ENCODE peak calls at places on chromosomes 5 and 9, in four cellular contexts. One of them, this sample, is unnamed.

GRCh38 chr9:100590481-100590880 is 12.6 kb downstream of the CAVIN4 start:
- DNase-seq in GM12878: no peak
- DNase-seq in K562: no peak
- DNase-seq in GM12891: no peak
- DNase-seq in this sample: no peak

GRCh38 chr9:89951671-89952070 is 346.9 kb downstream of the GADD45G start:
- DNase-seq in GM12878: no peak
- DNase-seq in K562: no peak
- DNase-seq in GM12891: no peak
- DNase-seq in this sample: no peak

GRCh38 chr5:149450199-149450598 is 71.1 kb upstream of the IL17B start:
- DNase-seq in GM12878: no peak
- DNase-seq in GM12891: no peak
- DNase-seq in K562: no peak
- DNase-seq in this sample: no peak

GRCh38 chr9:91148306-91148705 is 213.4 kb downstream of the AUH start:
- DNase-seq in GM12878: no peak
- DNase-seq in K562: no peak
- DNase-seq in GM12891: no peak
- DNase-seq in this sample: no peak

GRCh38 chr9:104817437-104817836 is 53.5 kb downstream of the NIPSNAP3B start:
- DNase-seq in GM12891: no peak
- DNase-seq in GM12878: no peak
- DNase-seq in K562: no peak
- DNase-seq in this sample: no peak

GRCh38 chr5:138986186-138986775 is 111.1 kb upstream of the LRRTM2 start:
- DNase-seq in GM12891: no peak
- DNase-seq in GM12878: no peak
- DNase-seq in K562: no peak
- DNase-seq in this sample: no peak

GRCh38 chr5:32360906-32361305 is 48.2 kb upstream of the MTMR12 start:
- DNase-seq in GM12878: no peak
- DNase-seq in K562: no peak
- DNase-seq in GM12891: no peak
- DNase-seq in this sample: no peak

GRCh38 chr5:104977530-104977929 is 1414.9 kb upstream of the NUDT12 start:
- DNase-seq in GM12878: no peak
- DNase-seq in K562: no peak
- DNase-seq in GM12891: no peak
- DNase-seq in this sample: no peak

GRCh38 chr5:100479079-100479688 is 56.0 kb upstream of the FAM174A start:
- DNase-seq in K562: peak
- DNase-seq in GM12891: no peak
- DNase-seq in GM12878: peak
- DNase-seq in this sample: no peak

GRCh38 chr5:1217596-1218206 is 7.5 kb upstream of the SLC6A18 start:
- DNase-seq in GM12878: no peak
- DNase-seq in K562: no peak
- DNase-seq in GM12891: no peak
- DNase-seq in this sample: no peak

GRCh38 chr5:98099448-98100105 is 673.9 kb upstream of the RGMB start:
- DNase-seq in GM12891: no peak
- DNase-seq in GM12878: no peak
- DNase-seq in K562: no peak
- DNase-seq in this sample: no peak

GRCh38 chr5:151684690-151685361 is 1.9 kb downstream of the SPARC start:
- DNase-seq in GM12878: no peak
- DNase-seq in GM12891: no peak
- DNase-seq in K562: no peak
- DNase-seq in this sample: no peak

GRCh38 chr5:8829322-8830029 is 716.4 kb downstream of the SEMA5A start:
- DNase-seq in K562: no peak
- DNase-seq in GM12878: no peak
- DNase-seq in GM12891: no peak
- DNase-seq in this sample: no peak

GRCh38 chr5:72013741-72014703 is 93.3 kb upstream of the MAP1B start:
- DNase-seq in K562: no peak
- DNase-seq in GM12891: no peak
- DNase-seq in GM12878: no peak
- DNase-seq in this sample: no peak

GRCh38 chr5:53326420-53327153 is 153.8 kb upstream of the FST start:
- DNase-seq in GM12891: no peak
- DNase-seq in K562: no peak
- DNase-seq in GM12878: no peak
- DNase-seq in this sample: no peak

GRCh38 chr9:18343799-18344198 is 130.2 kb upstream of the ADAMTSL1 start:
- DNase-seq in GM12878: no peak
- DNase-seq in GM12891: no peak
- DNase-seq in K562: no peak
- DNase-seq in this sample: peak

GRCh38 chr5:11528720-11529119 is 375.5 kb downstream of the CTNND2 start:
- DNase-seq in GM12891: no peak
- DNase-seq in GM12878: no peak
- DNase-seq in K562: no peak
- DNase-seq in this sample: no peak

GRCh38 chr9:277595-278330 is 63.1 kb downstream of the DOCK8 start:
- DNase-seq in K562: no peak
- DNase-seq in GM12891: no peak
- DNase-seq in GM12878: no peak
- DNase-seq in this sample: no peak

GRCh38 chr5:174589599-174589998 is 134.8 kb upstream of the MSX2 start:
- DNase-seq in GM12891: no peak
- DNase-seq in GM12878: no peak
- DNase-seq in K562: peak
- DNase-seq in this sample: no peak

GRCh38 chr5:95440825-95441224 is 49.7 kb downstream of the FAM81B start:
- DNase-seq in GM12891: no peak
- DNase-seq in GM12878: no peak
- DNase-seq in K562: no peak
- DNase-seq in this sample: no peak

GRCh38 chr5:132971483-132972435 is 8.3 kb upstream of the AFF4 start:
- DNase-seq in GM12891: no peak
- DNase-seq in K562: peak
- DNase-seq in GM12878: no peak
- DNase-seq in this sample: no peak

GRCh38 chr5:8695902-8696301 is 827.0 kb downstream of the MTRR start:
- DNase-seq in GM12891: no peak
- DNase-seq in K562: no peak
- DNase-seq in GM12878: no peak
- DNase-seq in this sample: no peak

GRCh38 chr9:74985041-74985440 is 32.3 kb upstream of the C9orf40 start:
- DNase-seq in K562: no peak
- DNase-seq in GM12878: no peak
- DNase-seq in GM12891: no peak
- DNase-seq in this sample: no peak

GRCh38 chr5:178322736-178323540 is 90.3 kb upstream of the PHYKPL start:
- DNase-seq in GM12878: no peak
- DNase-seq in K562: no peak
- DNase-seq in GM12891: no peak
- DNase-seq in this sample: no peak

GRCh38 chr5:36599986-36600779 is 6.2 kb upstream of the SLC1A3 start:
- DNase-seq in GM12878: no peak
- DNase-seq in K562: no peak
- DNase-seq in GM12891: no peak
- DNase-seq in this sample: no peak

DNA sequence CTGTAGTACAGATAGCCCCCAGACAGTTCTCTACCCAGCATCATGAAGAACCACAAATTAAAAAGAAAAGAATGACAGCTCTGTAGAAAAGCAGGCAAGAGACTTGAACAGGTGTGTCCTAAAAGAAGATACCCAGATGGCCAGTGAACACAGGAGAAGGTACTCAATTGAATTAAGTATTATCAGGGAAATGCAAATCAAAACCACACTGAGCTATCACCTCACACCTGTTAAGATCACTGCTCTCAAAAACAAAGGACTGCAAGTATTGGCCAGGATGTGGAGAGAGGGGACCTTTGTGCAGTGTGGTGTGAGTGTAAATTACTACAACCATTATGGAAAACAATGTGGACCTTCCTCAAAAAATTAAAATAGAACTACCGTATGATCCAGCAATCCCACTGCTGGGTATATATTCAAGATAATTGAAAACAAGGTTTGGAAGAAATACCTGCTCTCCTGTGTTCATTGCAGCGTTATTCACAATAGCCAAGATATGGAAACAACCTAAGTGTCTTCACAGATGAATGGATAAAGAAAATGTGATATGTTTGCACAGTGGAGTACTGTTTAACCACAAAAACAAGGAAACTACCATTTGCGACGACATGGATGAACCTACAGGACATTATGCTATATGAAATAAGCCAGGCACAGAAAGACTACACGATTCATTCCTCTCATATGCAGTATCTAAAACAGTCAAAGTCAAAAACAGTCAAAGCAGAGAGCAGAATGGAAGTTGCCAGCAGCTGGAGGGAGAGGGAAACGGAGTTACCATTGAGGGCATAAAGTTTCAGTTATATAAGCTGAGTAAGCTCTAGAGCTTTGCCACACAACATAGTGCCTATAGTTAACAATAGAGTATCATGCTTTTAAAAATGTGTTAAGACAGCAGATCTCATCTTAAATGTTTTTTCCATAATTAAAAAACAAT is 102.6 kb downstream of the WNK2 start:
- DNase-seq in GM12891: no peak
- DNase-seq in K562: no peak
- DNase-seq in GM12878: no peak
- DNase-seq in this sample: no peak
- TF ChIP-seq SPI1 in GM12891: no peak
- TF ChIP-seq SPI1 in K562: no peak
- TF ChIP-seq SPI1 in GM12878: no peak
- TF ChIP-seq SPI1 in this sample: no peak

GRCh38 chr9:107784235-107784958 is 294.8 kb upstream of the KLF4 start:
- DNase-seq in K562: peak
- DNase-seq in GM12891: no peak
- DNase-seq in GM12878: no peak
- DNase-seq in this sample: no peak
- TF ChIP-seq SPI1 in K562: no peak
- TF ChIP-seq SPI1 in GM12891: no peak
- TF ChIP-seq SPI1 in GM12878: no peak
- TF ChIP-seq SPI1 in this sample: no peak

GRCh38 chr9:35179347-35180271 is 17.8 kb downstream of the UNC13B start:
- DNase-seq in GM12878: no peak
- DNase-seq in GM12891: no peak
- DNase-seq in K562: no peak
- DNase-seq in this sample: no peak
- TF ChIP-seq SPI1 in GM12878: no peak
- TF ChIP-seq SPI1 in GM12891: no peak
- TF ChIP-seq SPI1 in K562: no peak
- TF ChIP-seq SPI1 in this sample: no peak

GRCh38 chr5:141001466-141001853 is 35.2 kb downstream of the PCDHAC2 start:
- DNase-seq in GM12878: no peak
- DNase-seq in GM12891: no peak
- DNase-seq in K562: no peak
- DNase-seq in this sample: no peak

GRCh38 chr5:140996055-140996454 is 29.8 kb downstream of the PCDHAC2 start:
- DNase-seq in GM12891: no peak
- DNase-seq in GM12878: no peak
- DNase-seq in K562: no peak
- DNase-seq in this sample: no peak

GRCh38 chr5:141001854-141002666 is 35.8 kb downstream of the PCDHAC2 start:
- DNase-seq in GM12891: no peak
- DNase-seq in GM12878: no peak
- DNase-seq in K562: no peak
- DNase-seq in this sample: no peak

GRCh38 chr5:141002667-141002965 is 36.3 kb downstream of the PCDHAC2 start:
- DNase-seq in GM12878: no peak
- DNase-seq in K562: no peak
- DNase-seq in GM12891: no peak
- DNase-seq in this sample: no peak

DNA sequence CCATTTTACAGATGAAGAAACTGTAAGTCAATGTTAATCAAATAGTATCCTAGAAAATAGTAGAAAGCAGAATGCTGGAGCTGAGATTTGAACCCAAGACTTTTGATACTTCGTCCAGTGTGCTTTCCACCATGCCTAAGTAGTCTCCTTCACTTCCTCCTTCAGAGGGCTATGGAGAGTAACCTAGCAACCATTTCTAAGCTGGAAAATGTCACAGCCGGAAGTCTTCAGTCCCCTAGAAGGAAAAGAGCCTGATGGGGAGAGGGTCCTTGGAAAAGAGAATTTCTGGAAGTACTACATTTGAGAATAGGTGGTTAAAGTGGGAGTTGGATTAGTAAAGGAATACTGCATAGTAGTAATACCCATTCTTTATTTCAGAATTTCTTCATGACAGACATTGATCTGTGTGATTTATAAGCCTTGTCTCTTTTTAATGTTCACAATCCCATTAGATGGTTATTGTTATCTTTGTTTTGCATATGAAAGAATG is 32.7 kb downstream of the PCDHAC2 start:
- DNase-seq in GM12878: no peak
- DNase-seq in K562: no peak
- DNase-seq in GM12891: no peak
- DNase-seq in this sample: no peak
- TF ChIP-seq SPI1 in GM12878: no peak
- TF ChIP-seq SPI1 in K562: no peak
- TF ChIP-seq SPI1 in GM12891: no peak
- TF ChIP-seq SPI1 in this sample: no peak

DNA sequence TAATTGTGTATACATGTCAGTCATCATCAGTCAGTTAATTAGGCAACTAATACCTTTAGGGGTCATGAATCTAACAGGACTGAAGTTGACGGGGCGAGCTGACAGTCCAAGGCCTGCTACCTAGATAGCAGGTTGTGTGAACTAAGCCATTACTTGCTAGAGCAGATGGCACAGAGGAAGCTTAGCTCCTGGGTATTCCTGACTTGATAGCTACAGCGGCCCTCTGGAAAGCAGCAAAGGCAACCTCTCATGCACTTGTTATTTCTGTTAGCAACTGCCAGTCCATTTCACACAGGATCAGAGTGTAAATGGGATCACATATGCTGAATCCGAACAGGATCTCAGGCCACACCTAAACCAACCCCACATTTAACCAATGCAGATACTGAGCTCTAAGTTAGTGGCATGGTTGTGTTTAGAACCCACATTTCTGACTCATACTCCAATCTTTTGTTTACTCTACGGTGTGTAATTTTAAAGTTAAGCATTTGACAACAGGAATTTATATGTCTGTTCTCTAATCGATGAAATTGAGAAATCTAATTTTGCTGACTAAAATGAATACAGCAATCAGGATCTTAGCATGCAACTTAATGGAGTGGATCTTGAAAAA is 521.3 kb upstream of the ZNF608 start:
- DNase-seq in GM12891: no peak
- DNase-seq in K562: no peak
- DNase-seq in GM12878: no peak
- DNase-seq in this sample: no peak
- TF ChIP-seq SPI1 in GM12891: no peak
- TF ChIP-seq SPI1 in K562: no peak
- TF ChIP-seq SPI1 in GM12878: no peak
- TF ChIP-seq SPI1 in this sample: no peak

GRCh38 chr9:98656536-98656935 is 52.2 kb downstream of the GABBR2 start:
- DNase-seq in K562: no peak
- DNase-seq in GM12878: no peak
- DNase-seq in GM12891: no peak
- DNase-seq in this sample: no peak
- TF ChIP-seq SPI1 in K562: no peak
- TF ChIP-seq SPI1 in GM12878: no peak
- TF ChIP-seq SPI1 in GM12891: no peak
- TF ChIP-seq SPI1 in this sample: no peak